ENCODE peak calls at places on chromosomes 16 and 17, in four cellular contexts. H, V, B and G are unnamed samples.
A peak's percentile ranks its signal among the peaks of the same experiment; 100 is the strongest.

GRCh38 chr17:79664925-79665738 is 54.3 kb upstream of the RBFOX3 start:
- DNase-seq in H (peak; percentile 28), V (peak; percentile 81), B (peak; percentile 21), G (peak; percentile 77)

GRCh38 chr16:81429045-81429521 is 15.5 kb upstream of the CMIP start:
- DNase-seq in H (no peak), B (peak; percentile 50), V (no peak), G (peak; percentile 60)

GRCh38 chr16:50001144-50001543 is 23.9 kb upstream of the CNEP1R1 start:
- DNase-seq in V (no peak), B (no peak), H (no peak), G (no peak)

GRCh38 chr17:80260791-80261158 is at the start of gene RNF213:
- DNase-seq in V (no peak), B (peak; percentile 25), H (no peak), G (peak; percentile 11)

GRCh38 chr16:65910291-65910690 is 456.2 kb upstream of the CDH5 start:
- DNase-seq in H (no peak), B (no peak), V (no peak), G (no peak)

GRCh38 chr16:46862555-46863447 is 21.4 kb upstream of the GPT2 start:
- DNase-seq in H (peak; percentile 77), B (no peak), V (no peak), G (no peak)

GRCh38 chr17:79937981-79938695 is 97.5 kb downstream of the TBC1D16 start:
- DNase-seq in H (no peak), B (peak; percentile 31), V (no peak), G (no peak)

GRCh38 chr16:50133214-50133613 is 19.9 kb upstream of the TENT4B start:
- DNase-seq in V (no peak), B (no peak), H (no peak), G (no peak)

GRCh38 chr16:85639529-85640253 is 26.6 kb downstream of the GSE1 start:
- DNase-seq in V (peak; percentile 73), H (no peak), B (peak; percentile 45), G (no peak)

GRCh38 chr16:31157136-31157535 is 7.3 kb upstream of the PRSS36 start:
- DNase-seq in H (no peak), V (no peak), B (no peak), G (no peak)

GRCh38 chr17:56593073-56593740 is at the start of gene NOG:
- DNase-seq in B (peak; percentile 59), H (peak; percentile 17), V (no peak), G (peak; percentile 15)

GRCh38 chr16:85941863-85942644 is 43.1 kb downstream of the IRF8 start:
- DNase-seq in H (no peak), B (no peak), V (no peak), G (no peak)

GRCh38 chr16:85754403-85754802 is 3.5 kb upstream of the C16orf74 start:
- DNase-seq in H (no peak), V (no peak), B (no peak), G (no peak)

GRCh38 chr17:82399601-82400101 is 18.5 kb upstream of the HEXD start:
- DNase-seq in H (peak; percentile 66), V (no peak), B (peak; percentile 19), G (no peak)

GRCh38 chr16:52643006-52643405 is 96.1 kb upstream of the TOX3 start:
- DNase-seq in V (no peak), B (no peak), H (no peak), G (no peak)

GRCh38 chr16:48013476-48013875 is 142.3 kb downstream of the ABCC12 start:
- DNase-seq in B (no peak), H (no peak), V (no peak), G (peak; percentile 10)

GRCh38 chr17:9195961-9196668 is 174.8 kb downstream of the NTN1 start:
- DNase-seq in B (no peak), V (peak; percentile 81), H (no peak), G (no peak)

DNA sequence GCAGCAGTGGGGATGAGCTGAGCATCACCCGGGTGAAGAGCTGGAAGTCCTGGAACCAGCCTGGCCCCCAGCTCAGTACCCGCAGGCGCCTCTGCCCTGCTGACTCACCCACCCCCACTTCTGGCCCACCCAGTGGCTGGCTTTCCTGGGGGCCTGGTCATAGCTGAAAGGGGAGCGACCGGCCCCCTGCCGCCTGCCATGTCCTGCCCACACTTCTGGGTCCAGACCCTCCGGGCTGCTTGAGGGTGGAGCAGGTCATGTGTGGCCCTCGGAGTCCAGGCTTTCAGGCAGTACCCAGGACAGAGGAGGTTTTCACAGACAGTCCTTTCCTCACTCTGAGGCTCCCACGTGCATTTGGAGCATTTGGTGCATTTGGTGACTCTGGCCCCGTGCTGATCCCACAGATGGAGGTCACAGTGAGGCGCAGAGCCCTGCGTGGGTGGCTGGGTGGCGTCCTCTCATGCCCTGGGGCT is 7.1 kb upstream of the PIEZO1 start:
- DNase-seq in B (no peak), H (no peak), V (no peak), G (no peak)
- H3K4me3 ChIP-seq in B (no peak overlapping the region), H (no peak overlapping the region), V (no peak overlapping the region), G (no peak overlapping the region)

DNA sequence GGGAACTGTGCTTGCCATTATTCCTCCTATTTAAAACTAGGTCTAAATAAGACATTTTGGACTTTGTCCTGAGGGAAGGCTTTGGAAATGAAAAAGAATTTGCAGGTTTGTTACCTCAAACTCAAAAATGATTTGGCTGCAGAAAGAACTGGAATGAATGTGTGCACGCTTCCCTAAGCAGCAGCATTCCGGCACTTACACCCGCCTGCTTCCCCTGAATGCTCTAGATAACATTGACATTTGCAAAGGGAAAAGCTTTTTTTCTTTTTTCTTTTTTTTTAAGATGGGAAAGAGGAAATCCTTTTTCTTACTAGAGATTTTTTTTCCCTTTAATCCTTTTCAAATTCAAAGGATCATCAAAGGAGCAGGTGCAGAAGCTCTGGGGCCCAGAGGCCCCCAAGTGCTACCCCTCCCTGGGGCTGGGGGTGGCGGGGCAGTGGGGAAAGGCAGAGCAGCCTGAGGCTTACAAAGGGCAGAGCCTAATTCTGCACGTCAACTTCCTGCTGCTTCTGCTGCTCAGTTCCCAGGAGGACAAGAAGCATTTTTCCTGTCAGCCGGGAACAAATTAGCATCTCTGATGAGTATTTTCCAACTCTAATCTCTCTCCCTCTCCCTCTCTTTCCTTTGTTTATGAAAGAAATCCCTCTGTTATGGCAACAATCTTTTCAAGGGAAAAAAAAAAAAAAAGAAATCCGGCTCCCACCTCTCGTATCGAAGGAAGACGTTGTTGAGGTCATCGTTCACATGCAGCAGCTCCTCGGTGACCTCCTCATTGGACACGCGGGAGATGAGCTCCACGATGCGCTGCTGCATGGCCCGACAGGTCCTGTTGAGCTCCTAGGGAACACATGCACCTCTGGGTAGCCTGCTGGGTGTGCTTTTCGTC is 32.1 kb upstream of the SREBF1 start:
- DNase-seq in H (peak; percentile 40), B (peak; percentile 23), V (no peak), G (peak; percentile 91)
- H3K4me3 ChIP-seq in H (no peak overlapping the region), B (no peak overlapping the region), V (no peak overlapping the region), G (no peak overlapping the region)

GRCh38 chr17:38873646-38874380 is 4.0 kb downstream of the LASP1 start:
- DNase-seq in B (no peak), V (no peak), H (no peak), G (no peak)
- H3K4me3 ChIP-seq in B (peak overlapping the region; percentile 99), V (no peak overlapping the region), H (no peak overlapping the region), G (no peak overlapping the region)

DNA sequence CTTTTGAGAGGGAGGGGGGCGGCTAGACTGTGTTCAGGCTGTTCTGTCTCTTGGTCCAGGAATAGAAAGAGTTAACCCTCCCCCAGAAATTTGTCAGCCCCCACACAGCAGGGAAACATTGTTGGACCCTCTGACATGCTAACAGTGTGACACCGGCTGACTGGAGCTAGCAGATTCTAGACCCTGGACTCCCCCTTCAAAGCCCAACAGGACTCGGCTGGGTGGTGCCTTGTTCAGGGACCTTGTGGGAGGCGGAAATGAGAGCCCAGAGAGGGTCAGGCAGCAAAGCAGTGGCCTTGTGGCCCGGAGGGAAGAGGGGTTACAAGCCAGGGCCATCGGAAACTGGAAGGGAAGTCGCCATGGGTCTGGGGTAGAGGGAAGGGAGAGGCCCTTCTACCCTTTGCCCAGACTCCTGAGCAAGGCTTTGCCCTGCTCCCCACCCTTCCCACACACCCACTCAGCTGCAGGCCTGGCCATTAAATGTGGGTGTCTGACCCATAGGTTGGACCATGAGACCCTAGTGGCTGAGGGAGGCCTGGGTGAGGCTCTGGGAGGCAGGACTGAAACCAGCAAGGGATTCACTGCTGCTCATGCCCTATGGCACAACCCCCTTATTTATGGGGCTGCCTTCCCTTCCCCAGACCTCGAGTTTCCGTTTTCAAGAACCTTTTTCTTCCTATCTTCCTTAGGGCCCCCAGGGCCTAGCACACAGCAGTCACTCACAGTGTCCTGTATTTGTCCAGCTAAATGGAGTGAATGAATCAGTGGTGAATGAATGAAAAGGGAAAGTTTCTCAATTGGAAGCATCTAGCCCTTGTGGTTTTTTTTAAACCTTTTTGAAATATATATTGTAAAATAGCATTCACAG is 44.8 kb downstream of the RAI1 start:
- DNase-seq in V (no peak), B (no peak), H (no peak), G (no peak)
- H3K4me3 ChIP-seq in V (no peak overlapping the region), B (no peak overlapping the region), H (no peak overlapping the region), G (no peak overlapping the region)

DNA sequence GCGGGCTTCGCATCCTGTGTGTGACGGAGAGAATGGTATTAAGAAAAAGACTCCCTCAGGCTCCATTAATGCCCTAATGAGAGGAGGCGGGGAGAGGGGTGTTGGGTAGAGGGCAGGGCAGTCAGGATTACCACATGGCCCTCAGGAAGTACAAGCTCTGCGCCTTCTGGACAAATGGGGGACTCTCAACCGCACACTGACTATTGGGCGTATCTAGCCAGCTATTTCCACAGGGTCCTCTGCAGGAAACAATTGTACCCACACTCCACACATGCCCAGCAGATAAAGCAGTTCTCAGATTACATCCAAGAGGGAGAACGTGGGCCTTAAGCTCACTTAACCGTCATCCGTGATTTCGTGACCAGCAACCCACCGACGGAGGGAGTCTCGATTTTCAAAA is 14.7 kb downstream of the NXN start:
- DNase-seq in B (no peak), V (no peak), H (no peak), G (no peak)
- H3K4me3 ChIP-seq in B (no peak overlapping the region), V (no peak overlapping the region), H (no peak overlapping the region), G (no peak overlapping the region)

GRCh38 chr17:76026714-76027158 is 370 bp downstream of the EVPL start:
- DNase-seq in V (no peak), B (no peak), H (no peak), G (no peak)
- H3K4me3 ChIP-seq in V (peak overlapping the region; percentile 43), B (no peak overlapping the region), H (no peak overlapping the region), G (no peak overlapping the region)